ENCODE peak calls at places on chromosomes 5 and 9, in seven cellular contexts. T is T-helper 1 cell, U is tibial nerve, Z is H4, M is Karpas-422, S is islet precursor cell, O is sciatic nerve. V is an unnamed sample.

GRCh38 chr9:22237497-22238363 is 208.9 kb upstream of the DMRTA1 start:
- DNase-seq in T (no peak), M (peak), Z (no peak), S (peak), U (no peak), O (no peak), V (no peak)

GRCh38 chr5:96893342-96893741 is 17.0 kb downstream of the ERAP2 start:
- DNase-seq in M (no peak), Z (peak), T (no peak), U (no peak), S (peak), O (no peak), V (no peak)

GRCh38 chr9:104028827-104029226 is 65.3 kb upstream of the SMC2 start:
- DNase-seq in Z (no peak), T (no peak), S (no peak), O (no peak), U (no peak), M (no peak), V (no peak)

GRCh38 chr9:97758334-97758916 is 61.3 kb upstream of the XPA start:
- DNase-seq in M (no peak), S (no peak), U (no peak), T (no peak), O (no peak), Z (no peak), V (no peak)

GRCh38 chr5:125384071-125384470 is 637.6 kb upstream of the ZNF608 start:
- DNase-seq in O (no peak), S (no peak), Z (no peak), T (no peak), M (no peak), U (no peak), V (no peak)

GRCh38 chr5:127013407-127013806 is 17.0 kb downstream of the MARCHF3 start:
- DNase-seq in S (no peak), M (no peak), U (no peak), Z (no peak), O (no peak), T (no peak), V (no peak)

GRCh38 chr5:90557871-90558270 is 726 bp upstream of the ADGRV1 start:
- DNase-seq in M (no peak), T (no peak), S (no peak), O (no peak), Z (no peak), U (no peak), V (no peak)

GRCh38 chr5:179378116-179378440 is 32.8 kb upstream of the ADAMTS2 start:
- DNase-seq in T (no peak), O (no peak), S (peak), Z (no peak), U (no peak), M (no peak), V (no peak)

GRCh38 chr9:134189475-134190231 is 25.3 kb upstream of the RNU6ATAC start:
- DNase-seq in O (peak), S (peak), Z (no peak), T (no peak), M (no peak), U (peak), V (peak)

GRCh38 chr5:153618857-153619256 is 128.4 kb downstream of the GRIA1 start:
- DNase-seq in M (no peak), S (peak), O (no peak), U (no peak), Z (no peak), T (no peak), V (no peak)

GRCh38 chr5:177369050-177369912 is 11.6 kb downstream of the RGS14 start:
- DNase-seq in M (peak), T (no peak), S (no peak), Z (peak), U (no peak), O (no peak), V (no peak)

GRCh38 chr9:83940590-83941303 is 19.5 kb upstream of the KIF27 start:
- DNase-seq in U (no peak), Z (no peak), M (no peak), S (no peak), T (no peak), O (no peak), V (no peak)

GRCh38 chr5:80736730-80737129 is 81.9 kb upstream of the DHFR start:
- DNase-seq in Z (no peak), O (no peak), M (no peak), S (peak), T (no peak), U (no peak), V (no peak)

GRCh38 chr9:89522979-89523305 is 25.0 kb upstream of the SEMA4D start:
- DNase-seq in T (no peak), Z (no peak), S (no peak), M (no peak), U (no peak), O (no peak), V (no peak)

GRCh38 chr9:93949073-93949693 is 6.0 kb downstream of the BARX1 start:
- DNase-seq in U (no peak), O (no peak), Z (no peak), S (no peak), T (no peak), M (no peak), V (no peak)

GRCh38 chr5:93385665-93386064 is 195.4 kb downstream of the NR2F1-AS1 start:
- DNase-seq in S (no peak), T (no peak), U (no peak), O (no peak), Z (no peak), M (no peak), V (no peak)

GRCh38 chr9:101354143-101354764 is 30.6 kb downstream of the BAAT start:
- DNase-seq in O (no peak), M (no peak), T (no peak), Z (no peak), U (no peak), S (no peak), V (no peak)

V was measured in GM12892.